ENCODE peak calls at places on chromosomes 12 and 14, in nine cellular contexts. G, E, D, Z, R, S, U, A and N are unnamed samples.

GRCh38 chr12:127145929-127146789 is 1120.8 kb upstream of the TMEM132C start:
- DNase-seq in A (no peak), U (no peak), E (no peak), G (peak; percentile 83), S (peak; percentile 21), Z (no peak), R (peak; percentile 84), D (peak; percentile 72), N (no peak)

GRCh38 chr12:53344824-53345485 is 8.8 kb upstream of the SP7 start:
- DNase-seq in A (peak; percentile 86), U (peak; percentile 79), S (peak; percentile 76), R (no peak), E (no peak), G (peak; percentile 93), D (peak; percentile 72), Z (peak; percentile 38), N (peak; percentile 70)

GRCh38 chr12:89135976-89136634 is 216.2 kb downstream of the DUSP6 start:
- DNase-seq in S (no peak), Z (no peak), R (peak; percentile 67), E (no peak), U (no peak), G (no peak), A (no peak), D (peak; percentile 41), N (no peak)

GRCh38 chr12:59173696-59174095 is 253.4 kb upstream of the LRIG3 start:
- DNase-seq in S (no peak), R (no peak), E (no peak), D (no peak), Z (no peak), U (no peak), A (no peak), G (no peak), N (no peak)

GRCh38 chr12:42981379-42981778 is 391.8 kb upstream of the PRICKLE1 start:
- DNase-seq in G (no peak), S (no peak), E (no peak), R (no peak), A (no peak), D (peak; percentile 76), U (no peak), Z (no peak), N (no peak)

GRCh38 chr14:53999061-53999488 is 42.5 kb upstream of the BMP4 start:
- DNase-seq in A (no peak), U (no peak), D (peak; percentile 88), R (peak; percentile 34), E (no peak), Z (no peak), S (no peak), G (no peak), N (no peak)

GRCh38 chr12:107775093-107775721 is 703 bp downstream of the ASCL4 start:
- DNase-seq in A (no peak), G (no peak), D (no peak), E (no peak), R (no peak), U (peak; percentile 64), S (no peak), Z (peak; percentile 26), N (peak; percentile 26)

GRCh38 chr12:53060721-53061276 is 10.9 kb downstream of the TNS2 start:
- DNase-seq in D (no peak), Z (no peak), S (no peak), E (no peak), U (no peak), G (peak; percentile 81), A (no peak), R (no peak), N (no peak)

GRCh38 chr12:131139363-131140068 is 185.8 kb downstream of the ADGRD1 start:
- DNase-seq in D (no peak), A (peak; percentile 64), R (no peak), G (peak; percentile 57), S (no peak), Z (no peak), U (no peak), E (no peak), N (no peak)

GRCh38 chr12:30154996-30155730 is 371.4 kb upstream of the TMTC1 start:
- DNase-seq in R (no peak), D (peak; percentile 64), G (no peak), U (no peak), Z (no peak), E (no peak), S (no peak), A (no peak), N (no peak)

GRCh38 chr12:75805905-75806304 is 225.7 kb downstream of the PHLDA1 start:
- DNase-seq in E (no peak), U (no peak), R (no peak), Z (no peak), D (no peak), G (no peak), S (no peak), A (no peak), N (no peak)

GRCh38 chr14:52351561-52352491 is 37.7 kb downstream of the PTGER2 start:
- DNase-seq in R (no peak), S (no peak), U (no peak), E (no peak), D (peak; percentile 49), A (no peak), G (no peak), Z (no peak), N (no peak)

GRCh38 chr12:19972325-19973288 is 395.7 kb upstream of the PDE3A start:
- DNase-seq in D (peak; percentile 30), S (no peak), Z (no peak), U (no peak), G (no peak), E (no peak), A (no peak), R (no peak), N (no peak)

GRCh38 chr12:109102491-109102890 is 5.1 kb downstream of the UNG start:
- DNase-seq in D (no peak), A (no peak), S (no peak), R (no peak), U (no peak), E (no peak), Z (no peak), G (no peak), N (no peak)

GRCh38 chr12:109099426-109100020 is 2.1 kb downstream of the UNG start:
- DNase-seq in U (no peak), R (no peak), D (no peak), A (no peak), S (no peak), E (no peak), G (no peak), Z (no peak), N (no peak)

GRCh38 chr12:109109756-109110350 is 6.5 kb upstream of the ACACB start:
- DNase-seq in G (no peak), S (no peak), U (no peak), E (no peak), Z (no peak), R (no peak), D (no peak), A (no peak), N (no peak)

DNA sequence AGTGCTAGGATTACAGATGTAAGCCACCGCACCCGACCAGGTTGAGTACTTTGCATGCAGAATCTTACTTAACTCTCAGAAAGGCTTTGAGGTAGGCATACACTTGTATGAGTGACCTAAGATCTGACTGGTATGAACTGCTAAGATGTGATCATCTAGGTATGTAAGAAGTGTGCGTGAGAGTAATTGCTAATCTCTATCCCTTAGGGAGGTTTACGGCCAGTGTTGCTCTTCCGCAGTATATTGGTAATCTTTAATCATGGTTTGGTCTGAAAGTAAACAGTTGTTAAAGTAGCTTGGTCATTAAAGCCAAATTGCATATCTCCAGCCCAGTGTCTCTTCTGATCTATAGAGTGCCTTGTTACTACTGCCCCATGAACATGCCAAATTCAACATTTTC is 7.8 kb downstream of the UNG start:
- DNase-seq in G (no peak), Z (no peak), D (no peak), S (no peak), U (no peak), R (no peak), E (no peak), A (no peak), N (no peak)
- TF ChIP-seq CTCF in G (no peak), Z (no peak), D (no peak), S (no peak), U (no peak), R (no peak), E (no peak), A (no peak), N (no peak)

DNA sequence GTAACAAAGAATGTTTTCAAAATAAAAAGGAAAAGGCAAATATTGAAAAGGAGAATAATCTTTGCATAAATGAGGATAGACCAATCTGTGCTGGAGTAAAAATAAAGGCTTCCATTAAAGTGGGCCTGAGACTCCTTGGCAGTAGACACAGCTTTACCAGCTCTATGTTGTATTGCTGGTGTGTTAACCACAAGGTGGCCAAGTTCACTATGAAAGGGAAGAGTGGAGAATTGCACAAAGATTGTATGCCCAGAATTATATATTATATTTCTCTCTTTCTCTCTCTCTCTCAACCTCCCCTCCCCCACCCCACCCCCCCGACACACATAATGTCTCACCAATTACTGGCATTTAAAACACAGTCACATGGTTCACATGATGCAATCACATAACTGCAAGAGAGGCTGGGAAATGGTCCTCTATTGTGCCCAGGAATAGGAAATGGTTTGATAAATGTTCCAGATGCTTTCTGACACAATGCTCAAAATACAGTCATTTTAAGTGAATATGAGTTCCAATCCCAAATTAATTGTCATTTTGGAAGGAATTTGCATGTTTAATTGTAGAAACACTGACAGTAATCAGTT is 222.6 kb upstream of the SYT1 start:
- DNase-seq in R (no peak), D (no peak), S (no peak), G (no peak), U (no peak), Z (no peak), A (no peak), E (no peak), N (no peak)
- TF ChIP-seq CTCF in R (no peak), D (peak; percentile 21), S (no peak), G (no peak), U (no peak), Z (no peak), A (no peak), E (no peak), N (peak; percentile 29)

DNA sequence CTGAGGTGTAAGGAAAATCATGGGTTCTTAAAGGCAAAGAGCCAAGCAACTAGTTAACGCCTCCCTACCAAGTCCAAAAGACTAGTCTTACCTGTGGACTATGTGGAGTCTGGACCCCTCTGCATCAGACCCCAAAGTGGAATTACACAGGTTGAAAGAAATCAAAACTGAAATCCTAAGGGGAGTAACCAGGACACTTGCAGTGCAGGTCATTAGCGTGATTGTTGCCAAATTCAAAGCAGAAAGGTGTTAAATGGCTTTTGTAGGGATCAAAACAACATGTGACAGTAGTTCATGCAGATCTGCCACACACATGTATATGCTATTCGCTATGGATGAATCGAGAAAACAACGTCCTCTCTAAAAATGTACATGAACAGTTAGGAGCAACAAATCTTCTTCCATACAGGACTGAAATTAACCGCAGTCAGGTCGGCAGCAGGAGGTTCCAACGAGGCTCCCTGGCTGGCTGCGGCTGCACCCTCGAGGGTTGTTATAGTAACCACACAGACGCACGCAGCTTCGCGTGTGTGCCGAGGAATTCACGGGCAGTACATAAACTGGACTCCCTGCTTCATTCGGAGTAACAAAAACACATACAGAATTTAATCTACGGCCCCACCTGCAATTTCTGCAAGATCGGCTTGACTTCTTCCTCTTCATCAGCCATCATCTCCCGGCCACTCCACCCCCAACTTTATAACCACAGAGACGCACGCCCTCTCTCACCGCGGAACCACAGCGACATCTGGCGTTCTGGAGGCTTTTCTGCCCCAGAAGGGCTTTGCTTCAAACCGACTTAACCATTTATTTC is at the start of gene TTC5:
- DNase-seq in D (peak; percentile 94), Z (peak; percentile 61), R (peak; percentile 83), A (peak; percentile 82), E (peak; percentile 33), U (peak; percentile 90), G (peak; percentile 88), S (peak; percentile 78), N (peak; percentile 93)
- TF ChIP-seq CTCF in D (peak; percentile 97), Z (no peak), R (peak; percentile 92), A (peak; percentile 88), E (peak; percentile 73), U (peak; percentile 65), G (peak; percentile 88), S (peak; percentile 96), N (peak; percentile 95)

GRCh38 chr12:67415473-67415872 is 146.3 kb downstream of the CAND1 start:
- DNase-seq in Z (no peak), A (no peak), D (peak; percentile 52), U (peak; percentile 10), G (no peak), R (no peak), S (peak; percentile 16), E (no peak), N (no peak)
- TF ChIP-seq CTCF in Z (no peak), A (no peak), D (peak; percentile 62), U (no peak), G (no peak), R (no peak), S (no peak), E (no peak), N (peak; percentile 53)